ENCODE peak calls at places on chromosomes 2 and 18, in four cellular contexts. X is GM12891, A is H9, Q is occipital lobe. Z is an unnamed sample.

GRCh38 chr2:162092656-162093556 is 18.9 kb upstream of the DPP4 start:
- DNase-seq in A (no peak), Q (peak), X (no peak), Z (no peak)

GRCh38 chr18:36255072-36255708 is 42.3 kb upstream of the FHOD3 start:
- DNase-seq in A (no peak), X (no peak), Q (no peak), Z (no peak)

GRCh38 chr2:238523158-238524110 is 96.7 kb downstream of the ASB1 start:
- DNase-seq in A (peak), Q (no peak), X (no peak), Z (no peak)

GRCh38 chr18:56327171-56327885 is 311.1 kb downstream of the TXNL1 start:
- DNase-seq in Q (no peak), A (no peak), X (no peak), Z (no peak)

GRCh38 chr2:127619901-127620705 is 25.9 kb upstream of the GPR17 start:
- DNase-seq in X (no peak), A (peak), Q (no peak), Z (no peak)

GRCh38 chr2:239202343-239202742 is 198.5 kb downstream of the HDAC4 start:
- DNase-seq in Q (no peak), A (no peak), X (no peak), Z (no peak)

GRCh38 chr2:203756161-203756560 is 49.7 kb downstream of the CD28 start:
- DNase-seq in X (no peak), A (no peak), Q (no peak), Z (no peak)

GRCh38 chr2:152762202-152762601 is 43.8 kb downstream of the ARL6IP6 start:
- DNase-seq in X (no peak), A (no peak), Q (no peak), Z (no peak)

GRCh38 chr2:85008252-85008651 is 37.3 kb downstream of the KCMF1 start:
- DNase-seq in A (no peak), X (no peak), Q (no peak), Z (no peak)

GRCh38 chr2:10412380-10412779 is 35.7 kb downstream of the ODC1 start:
- DNase-seq in A (peak), X (no peak), Q (no peak), Z (no peak)

GRCh38 chr18:54561864-54562263 is 29.2 kb upstream of the DYNAP start:
- DNase-seq in Q (no peak), X (no peak), A (no peak), Z (no peak)

GRCh38 chr2:96907405-96908041 is 37.6 kb upstream of the SEMA4C start:
- DNase-seq in X (no peak), A (peak), Q (no peak), Z (no peak)

GRCh38 chr2:58895849-58896248 is 654.7 kb upstream of the FANCL start:
- DNase-seq in Q (no peak), A (no peak), X (no peak), Z (no peak)

GRCh38 chr2:9333591-9334171 is 89.6 kb downstream of the ITGB1BP1 start:
- DNase-seq in A (peak), X (no peak), Q (peak), Z (no peak)

GRCh38 chr18:39749154-39749553 is 2183.6 kb upstream of the CELF4 start:
- DNase-seq in Q (no peak), X (no peak), A (no peak), Z (no peak)

GRCh38 chr2:213740453-213740852 is 456.2 kb downstream of the SPAG16 start:
- DNase-seq in X (no peak), Q (no peak), A (no peak), Z (no peak)

GRCh38 chr2:202014328-202015034 is 19.2 kb upstream of the FZD7 start:
- DNase-seq in A (no peak), Q (no peak), X (no peak), Z (no peak)

GRCh38 chr18:10419420-10420103 is 34.9 kb upstream of the APCDD1 start:
- DNase-seq in A (no peak), X (no peak), Q (no peak), Z (no peak)

GRCh38 chr2:14454102-14454676 is 178.3 kb upstream of the LRATD1 start:
- DNase-seq in X (no peak), Q (no peak), A (no peak), Z (no peak)

GRCh38 chr2:235511751-235512698 is 18.2 kb downstream of the AGAP1 start:
- DNase-seq in A (no peak), X (no peak), Q (no peak), Z (no peak)

GRCh38 chr2:239917957-239918481 is 107.1 kb downstream of the NDUFA10 start:
- DNase-seq in A (peak), Q (no peak), X (no peak), Z (no peak)

GRCh38 chr18:58977223-58977622 is 112.5 kb downstream of the ZNF532 start:
- DNase-seq in X (no peak), Q (no peak), A (no peak), Z (no peak)

GRCh38 chr2:201644001-201644400 is 698 bp upstream of the TMEM237 start:
- DNase-seq in A (no peak), Q (no peak), X (no peak), Z (no peak)

GRCh38 chr2:108987111-108987510 is 1.9 kb downstream of the EDAR start:
- DNase-seq in A (no peak), Q (no peak), X (no peak), Z (no peak)

GRCh38 chr2:234723400-234723799 is 226.5 kb upstream of the ARL4C start:
- DNase-seq in Q (no peak), X (no peak), A (no peak), Z (no peak)

GRCh38 chr18:61554946-61555361 is 221.7 kb downstream of the CDH20 start:
- DNase-seq in X (no peak), A (no peak), Q (no peak), Z (no peak)

GRCh38 chr2:43826305-43827250 is 12.1 kb downstream of the ABCG5 start:
- DNase-seq in X (no peak), Q (no peak), A (no peak), Z (no peak)